ENCODE peak calls at places on chromosomes 13 and 19, in nine cellular contexts. O, G, D, J, R, W, V, I and Y are unnamed samples.

GRCh38 chr13:45370922-45371406 is 30.0 kb upstream of the TPT1 start:
- DNase-seq in V (peak; percentile 77), J (peak; percentile 83), I (peak; percentile 82), W (no peak), O (peak; percentile 91), R (peak; percentile 62), D (peak; percentile 83), G (peak; percentile 60), Y (peak; percentile 73)

GRCh38 chr13:20980899-20981298 is 78.4 kb upstream of the XPO4 start:
- DNase-seq in D (no peak), V (no peak), G (no peak), I (no peak), J (no peak), W (no peak), O (no peak), R (no peak), Y (no peak)

GRCh38 chr19:41888926-41889325 is 5.9 kb downstream of the ARHGEF1 start:
- DNase-seq in G (no peak), O (no peak), V (no peak), J (no peak), W (no peak), R (no peak), I (no peak), D (no peak), Y (no peak)

GRCh38 chr13:40779796-40780285 is 8.9 kb upstream of the MRPS31 start:
- DNase-seq in D (no peak), O (no peak), G (peak; percentile 7), W (no peak), I (no peak), R (no peak), J (no peak), V (no peak), Y (no peak)

GRCh38 chr19:40831502-40832430 is 18.5 kb downstream of the CYP2A6 start:
- DNase-seq in W (no peak), D (peak; percentile 100), O (no peak), V (no peak), G (peak; percentile 92), I (no peak), R (peak; percentile 67), J (peak; percentile 92), Y (no peak)

GRCh38 chr13:46045424-46045823 is 7.1 kb downstream of the ZC3H13 start:
- DNase-seq in D (no peak), O (no peak), G (no peak), I (no peak), R (no peak), V (no peak), J (no peak), W (no peak), Y (no peak)

GRCh38 chr13:49409008-49409407 is 34.9 kb downstream of the CAB39L start:
- DNase-seq in O (no peak), D (no peak), V (no peak), I (no peak), J (no peak), W (no peak), G (no peak), R (no peak), Y (no peak)

GRCh38 chr13:38394777-38395504 is 45.3 kb downstream of the UFM1 start:
- DNase-seq in D (no peak), V (no peak), J (peak; percentile 31), R (no peak), G (peak; percentile 87), O (no peak), W (no peak), I (no peak), Y (no peak)

GRCh38 chr13:112245179-112245724 is 130.9 kb upstream of the SPACA7 start:
- DNase-seq in R (no peak), W (no peak), G (no peak), I (no peak), J (no peak), V (no peak), O (peak; percentile 67), D (no peak), Y (no peak)

GRCh38 chr13:39266426-39266825 is 228.2 kb downstream of the NHLRC3 start:
- DNase-seq in J (no peak), D (no peak), R (no peak), V (no peak), I (no peak), W (no peak), G (peak; percentile 25), O (no peak), Y (no peak)

GRCh38 chr19:5870986-5871394 is 650 bp upstream of the FUT5 start:
- DNase-seq in R (no peak), W (no peak), I (no peak), V (no peak), J (no peak), G (no peak), D (peak; percentile 52), O (no peak), Y (no peak)

GRCh38 chr19:14476663-14477401 is 1.7 kb upstream of the PTGER1 start:
- DNase-seq in W (no peak), I (no peak), O (no peak), R (peak; percentile 60), G (peak; percentile 83), J (peak; percentile 66), V (no peak), D (peak; percentile 92), Y (no peak)

GRCh38 chr19:35140207-35140897 is 1.7 kb downstream of the FXYD1 start:
- DNase-seq in G (no peak), I (no peak), W (no peak), O (no peak), R (no peak), D (no peak), V (no peak), J (no peak), Y (no peak)

GRCh38 chr19:18202759-18203407 is 959 bp downstream of the RAB3A start:
- DNase-seq in V (no peak), O (peak; percentile 89), G (peak; percentile 18), R (peak; percentile 55), D (no peak), I (no peak), W (no peak), J (peak; percentile 39), Y (peak; percentile 34)

GRCh38 chr19:39140594-39140993 is 15.0 kb downstream of the PAK4 start:
- DNase-seq in D (no peak), W (no peak), R (no peak), J (no peak), O (no peak), V (no peak), I (no peak), G (no peak), Y (no peak)
- H3K4me1 ChIP-seq in D (no peaks in the 10 kb centered on the region), W (peaks cover 46% of the 10 kb centered on the region), R (peaks cover 22% of the 10 kb centered on the region), J (peaks cover 62% of the 10 kb centered on the region), O (peaks cover 21% of the 10 kb centered on the region), V (peaks cover 52% of the 10 kb centered on the region), I (peaks cover 32% of the 10 kb centered on the region), G (no peaks in the 10 kb centered on the region), Y (peaks cover 26% of the 10 kb centered on the region)

DNA sequence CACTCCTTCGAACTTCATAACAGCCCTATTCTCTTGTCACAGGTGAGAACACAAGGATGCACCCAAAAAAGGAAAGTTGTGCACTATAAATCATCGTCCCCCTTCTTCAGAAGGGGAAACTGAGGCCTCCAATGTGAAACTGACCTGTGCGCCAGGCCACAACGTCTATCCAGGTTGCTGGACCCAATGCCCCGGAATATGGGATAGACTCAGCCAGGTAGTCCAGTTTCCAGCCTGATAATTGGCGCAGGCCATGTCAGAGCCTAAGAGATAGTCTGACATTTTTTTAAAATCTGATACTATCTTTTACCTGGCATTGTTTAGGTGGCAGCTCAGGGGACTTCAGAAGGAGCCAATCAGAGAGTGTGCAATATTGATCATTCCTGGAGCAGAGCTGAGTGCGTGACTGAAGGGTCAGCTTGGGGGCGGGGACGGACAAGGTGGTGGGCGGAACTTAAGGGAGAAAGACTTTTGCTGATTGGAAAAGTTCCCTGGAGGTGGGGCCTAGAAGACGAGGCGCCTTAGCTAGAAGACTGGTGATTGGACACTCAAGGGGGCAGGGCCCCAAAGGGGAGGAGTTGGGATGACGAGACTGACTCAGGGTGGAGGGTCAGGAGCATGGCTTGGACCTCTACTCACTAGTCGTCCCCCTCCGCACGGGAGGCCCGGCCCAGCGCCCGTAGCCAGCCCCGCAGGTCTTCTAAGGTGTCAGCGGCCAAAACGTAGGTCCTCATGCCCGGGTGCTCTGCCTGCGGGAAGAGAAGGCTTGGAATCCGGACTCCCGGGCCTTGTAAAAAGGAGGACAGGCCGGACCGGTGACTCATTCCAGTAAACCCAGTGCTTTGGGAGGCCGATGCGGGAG is 8.5 kb downstream of the PLEKHA4 start:
- DNase-seq in W (no peak), D (no peak), O (no peak), J (no peak), V (peak; percentile 20), I (no peak), R (peak; percentile 57), G (peak; percentile 84), Y (peak; percentile 41)
- H3K4me3 ChIP-seq in W (peak overlapping the region; percentile 22), D (no peak overlapping the region), O (no peak overlapping the region), J (no peak overlapping the region), V (peak overlapping the region; percentile 32), I (peak overlapping the region; percentile 22), R (no peak overlapping the region), G (peak overlapping the region; percentile 61), Y (no peak overlapping the region)

DNA sequence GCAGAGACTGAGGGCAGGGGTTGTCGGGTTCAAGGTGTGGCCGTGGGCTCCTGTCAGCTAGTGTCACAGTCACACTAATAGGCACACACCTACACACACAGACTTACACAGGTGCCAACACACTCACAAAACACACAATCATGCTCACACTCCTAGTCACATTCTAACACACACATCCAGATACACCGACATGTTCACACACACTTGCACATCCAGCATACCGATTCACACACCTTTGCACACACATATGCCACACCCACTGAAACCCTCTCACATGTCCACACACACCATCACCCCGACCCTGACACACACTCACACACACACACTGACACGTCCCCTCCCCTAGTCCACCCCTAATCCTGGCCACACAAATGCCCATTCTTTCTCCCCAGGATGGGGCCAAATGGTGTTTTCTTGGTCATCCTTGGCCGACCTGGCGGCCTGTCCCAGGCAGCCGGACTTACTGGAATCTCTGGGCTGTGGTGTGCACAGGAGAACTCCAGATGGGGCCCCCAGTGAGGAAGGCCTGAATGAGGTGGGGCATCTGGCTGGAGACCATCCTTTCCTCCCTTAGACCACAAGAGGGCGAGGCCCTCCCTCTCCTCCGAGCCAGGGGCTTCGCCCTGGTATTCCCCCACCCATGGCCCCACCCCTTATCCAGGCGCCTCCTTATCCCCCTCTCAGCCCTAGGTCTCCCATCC is 19.1 kb upstream of the PNMA8B start:
- DNase-seq in G (no peak), O (no peak), D (no peak), V (no peak), I (no peak), R (no peak), J (no peak), W (no peak), Y (no peak)
- TF ChIP-seq CTCF in G (no peak), O (no peak), D (no peak), V (no peak), I (no peak), R (no peak), J (no peak), W (no peak), Y (peak; percentile 2)

DNA sequence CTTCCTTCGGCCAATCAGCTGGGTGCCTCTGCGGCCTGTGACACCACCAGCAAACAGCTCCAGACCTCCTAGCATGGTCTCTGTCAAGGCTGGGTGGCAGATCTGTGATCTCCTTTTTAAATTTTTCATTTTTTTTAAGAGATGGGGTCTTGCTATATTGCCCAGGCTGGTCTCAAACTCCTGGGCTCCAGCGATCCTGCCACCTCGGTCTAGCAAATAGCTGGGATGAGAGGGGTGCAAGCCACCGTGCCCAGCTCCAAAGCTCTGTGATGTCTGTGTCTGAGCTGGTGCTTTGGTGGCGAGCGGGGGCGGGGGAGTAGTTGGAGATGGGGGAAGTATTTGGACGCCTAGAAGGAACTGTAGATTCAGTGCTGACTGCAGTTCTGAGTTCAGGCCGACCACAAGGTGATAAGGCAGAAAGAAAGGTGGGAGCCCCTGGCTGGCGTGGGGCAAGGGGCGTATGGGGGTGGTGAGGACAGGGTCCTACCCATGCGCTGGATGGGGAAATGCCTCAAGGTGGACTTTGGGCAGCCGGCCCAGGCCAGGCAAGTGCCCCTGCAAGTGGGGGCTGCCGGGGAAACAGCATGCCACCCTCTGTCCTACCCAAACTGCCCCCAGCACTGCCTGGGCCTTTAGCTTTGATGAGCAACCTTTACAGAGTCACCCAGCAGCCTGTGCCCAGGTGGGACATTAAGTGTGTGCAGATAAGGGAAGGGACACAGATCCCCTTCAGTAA is 5.5 kb downstream of the DPP9 start:
- DNase-seq in O (no peak), I (no peak), J (no peak), G (no peak), D (no peak), R (no peak), V (no peak), W (no peak), Y (no peak)
- H3K4me1 ChIP-seq in O (peaks cover 66% of the 10 kb centered on the region), I (peaks cover 47% of the 10 kb centered on the region), J (peaks cover 15% of the 10 kb centered on the region), G (peaks cover 65% of the 10 kb centered on the region), D (peaks cover 30% of the 10 kb centered on the region), R (peaks cover 6% of the 10 kb centered on the region), V (peaks cover 68% of the 10 kb centered on the region), W (peaks cover 27% of the 10 kb centered on the region), Y (peaks cover 2% of the 10 kb centered on the region)